ENCODE peak calls at places on chromosomes 7 and 10, in six cellular contexts. M, X, V, J, N and R are unnamed samples.
A peak's percentile ranks its signal among the peaks of the same experiment; 100 is the strongest.

GRCh38 chr7:155594961-155595366 is 48.6 kb upstream of the CNPY1 start:
- DNase-seq in M (peak; percentile 18), X (no peak), V (peak; percentile 80), J (no peak), N (no peak), R (no peak)

GRCh38 chr7:158442260-158442659 is 145.4 kb downstream of the PTPRN2 start:
- DNase-seq in M (no peak), X (peak; percentile 38), V (peak; percentile 27), J (no peak), N (no peak), R (no peak)

GRCh38 chr10:111078505-111079185 is 1.8 kb downstream of the ADRA2A start:
- DNase-seq in M (no peak), X (no peak), V (no peak), J (no peak), N (no peak), R (no peak)

GRCh38 chr7:138948403-138948802 is 32.8 kb downstream of the KIAA1549 start:
- DNase-seq in M (peak; percentile 14), X (no peak), V (no peak), J (no peak), N (no peak), R (no peak)

GRCh38 chr10:126926568-126926967 is 21.3 kb downstream of the DOCK1 start:
- DNase-seq in M (no peak), X (no peak), V (no peak), J (no peak), N (no peak), R (no peak)

GRCh38 chr7:49783446-49783845 is 10.0 kb downstream of the VWC2 start:
- DNase-seq in M (no peak), X (no peak), V (no peak), J (peak; percentile 77), N (no peak), R (no peak)

GRCh38 chr10:24826022-24826421 is 102.3 kb upstream of the ARHGAP21 start:
- DNase-seq in M (peak; percentile 75), X (no peak), V (no peak), J (no peak), N (no peak), R (no peak)

GRCh38 chr7:105519353-105519752 is 2.7 kb downstream of the PUS7 start:
- DNase-seq in M (no peak), X (no peak), V (no peak), J (no peak), N (no peak), R (no peak)

GRCh38 chr7:91876391-91877133 is 3.9 kb downstream of the MTERF1 start:
- DNase-seq in M (peak; percentile 44), X (no peak), V (no peak), J (no peak), N (no peak), R (no peak)

GRCh38 chr7:41624818-41625217 is 78.1 kb downstream of the INHBA start:
- DNase-seq in M (peak; percentile 21), X (no peak), V (no peak), J (no peak), N (no peak), R (no peak)

GRCh38 chr10:132065491-132066105 is at the start of gene JAKMIP3:
- DNase-seq in M (peak; percentile 87), X (no peak), V (peak; percentile 72), J (peak; percentile 72), N (no peak), R (no peak)

GRCh38 chr10:133466683-133467275 is 13.0 kb downstream of the SCART1 start:
- DNase-seq in M (no peak), X (no peak), V (no peak), J (no peak), N (no peak), R (no peak)

GRCh38 chr10:72335394-72336258 is 19.1 kb downstream of the DNAJB12 start:
- DNase-seq in M (peak; percentile 67), X (peak; percentile 89), V (no peak), J (peak; percentile 85), N (no peak), R (peak; percentile 56)

GRCh38 chr7:130941322-130942210 is 207.6 kb upstream of the KLF14 start:
- DNase-seq in M (peak; percentile 79), X (no peak), V (peak; percentile 75), J (no peak), N (no peak), R (peak; percentile 79)

GRCh38 chr10:77844713-77845454 is 81.7 kb downstream of the DLG5 start:
- DNase-seq in M (peak; percentile 85), X (no peak), V (no peak), J (peak; percentile 78), N (no peak), R (peak; percentile 64)

GRCh38 chr7:106329971-106330733 is 45.4 kb upstream of the NAMPT start:
- DNase-seq in M (peak; percentile 74), X (no peak), V (no peak), J (no peak), N (no peak), R (no peak)

GRCh38 chr7:130560972-130561371 is 69.1 kb downstream of the MEST start:
- DNase-seq in M (peak; percentile 70), X (peak; percentile 92), V (peak; percentile 20), J (no peak), N (no peak), R (no peak)

GRCh38 chr10:114075093-114075492 is 31.4 kb downstream of the ADRB1 start:
- DNase-seq in M (no peak), X (no peak), V (no peak), J (no peak), N (no peak), R (no peak)

GRCh38 chr7:129615018-129615417 is 3.5 kb downstream of the NRF1 start:
- DNase-seq in M (peak; percentile 63), X (peak; percentile 73), V (peak; percentile 68), J (no peak), N (no peak), R (no peak)

GRCh38 chr7:111074071-111074771 is 16.7 kb upstream of the LRRN3 start:
- DNase-seq in M (peak; percentile 6), X (no peak), V (no peak), J (no peak), N (no peak), R (no peak)

GRCh38 chr7:30562909-30563308 is 31.8 kb upstream of the GARS1 start:
- DNase-seq in M (no peak), X (no peak), V (no peak), J (no peak), N (no peak), R (no peak)

GRCh38 chr10:12156367-12157123 is 27.1 kb downstream of the SEC61A2 start:
- DNase-seq in M (no peak), X (no peak), V (peak; percentile 80), J (no peak), N (no peak), R (no peak)

GRCh38 chr10:12150163-12150562 is 20.7 kb downstream of the SEC61A2 start:
- DNase-seq in M (peak; percentile 34), X (no peak), V (no peak), J (no peak), N (no peak), R (no peak)

GRCh38 chr10:12154516-12154915 is 25.0 kb downstream of the SEC61A2 start:
- DNase-seq in M (no peak), X (no peak), V (no peak), J (no peak), N (no peak), R (no peak)
- H3K36me3 ChIP-seq in M (peaks cover 2% of the 10 kb centered on the region), X (no peaks in the 10 kb centered on the region), V (peaks cover 8% of the 10 kb centered on the region), J (peaks cover 4% of the 10 kb centered on the region), N (peaks cover 7% of the 10 kb centered on the region), R (no peaks in the 10 kb centered on the region)

GRCh38 chr7:151348970-151349369 is 7.4 kb downstream of the NUB1 start:
- DNase-seq in M (no peak), X (no peak), V (no peak), J (no peak), N (no peak), R (no peak)

GRCh38 chr7:151352512-151352911 is 10.9 kb downstream of the NUB1 start:
- DNase-seq in M (no peak), X (no peak), V (no peak), J (no peak), N (no peak), R (no peak)

GRCh38 chr7:151351027-151351426 is 9.4 kb downstream of the NUB1 start:
- DNase-seq in M (no peak), X (no peak), V (no peak), J (no peak), N (no peak), R (no peak)

GRCh38 chr7:151349507-151349853 is 7.9 kb downstream of the NUB1 start:
- DNase-seq in M (no peak), X (no peak), V (no peak), J (no peak), N (no peak), R (peak; percentile 57)

DNA sequence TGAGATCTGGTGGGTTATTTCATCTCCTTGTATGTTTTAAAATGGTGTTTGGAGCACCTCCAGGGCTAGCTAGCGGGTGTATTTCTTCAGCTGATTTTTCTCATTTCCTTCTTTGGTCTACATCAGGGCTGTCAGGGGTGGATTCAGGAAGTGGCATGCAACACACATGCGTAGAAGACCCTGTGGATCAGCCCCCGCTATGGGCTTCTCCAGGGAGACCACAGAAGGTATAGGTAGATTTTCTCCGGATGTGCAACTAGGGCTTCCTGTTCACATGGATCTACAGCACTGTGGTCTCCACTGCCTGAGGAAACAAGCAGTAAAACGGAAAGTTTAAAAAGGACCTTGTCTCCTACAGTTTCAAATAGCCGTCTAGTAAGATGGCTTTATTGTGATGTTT is 10.4 kb downstream of the NUB1 start:
- DNase-seq in M (no peak), X (no peak), V (no peak), J (no peak), N (peak; percentile 34), R (peak; percentile 39)
- H3K36me3 ChIP-seq in M (peaks cover 6% of the 10 kb centered on the region), X (no peaks in the 10 kb centered on the region), V (peaks cover 51% of the 10 kb centered on the region), J (peaks cover 6% of the 10 kb centered on the region), N (peaks cover 28% of the 10 kb centered on the region), R (peaks cover 11% of the 10 kb centered on the region)

DNA sequence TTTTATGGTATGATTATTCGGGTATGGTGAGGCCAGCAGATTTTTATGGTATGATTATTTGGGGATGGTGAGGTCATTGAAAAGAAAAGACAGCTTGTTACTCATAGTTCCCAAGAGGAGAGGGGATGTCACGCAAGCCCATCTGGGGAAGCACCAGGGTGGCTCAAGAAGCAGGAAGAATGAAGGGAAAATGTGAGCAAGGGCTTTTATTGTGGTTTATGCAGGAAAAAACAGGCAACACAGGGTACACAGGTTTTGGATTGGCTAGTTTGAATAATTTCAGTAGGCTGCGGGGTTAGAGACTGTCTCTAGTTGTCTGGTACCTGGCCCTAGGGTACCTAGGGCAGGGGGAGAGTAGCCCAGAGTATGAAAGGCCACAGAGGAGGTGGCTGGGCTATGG is 26.8 kb upstream of the DGKI start:
- DNase-seq in M (no peak), X (no peak), V (no peak), J (no peak), N (no peak), R (no peak)
- H3K36me3 ChIP-seq in M (peaks cover 1% of the 10 kb centered on the region), X (no peaks in the 10 kb centered on the region), V (peaks cover 30% of the 10 kb centered on the region), J (peaks cover 5% of the 10 kb centered on the region), N (no peaks in the 10 kb centered on the region), R (no peaks in the 10 kb centered on the region)

GRCh38 chr10:70557876-70558275 is 44.7 kb downstream of the PRF1 start:
- DNase-seq in M (no peak), X (no peak), V (no peak), J (peak; percentile 27), N (no peak), R (no peak)

GRCh38 chr10:70558871-70559810 is 43.4 kb downstream of the PRF1 start:
- DNase-seq in M (peak; percentile 42), X (no peak), V (peak; percentile 48), J (peak; percentile 63), N (peak; percentile 69), R (peak; percentile 70)

GRCh38 chr10:70555371-70555770 is 47.2 kb downstream of the PRF1 start:
- DNase-seq in M (no peak), X (no peak), V (no peak), J (peak; percentile 68), N (no peak), R (no peak)

GRCh38 chr10:70558295-70558694 is 44.2 kb downstream of the PRF1 start:
- DNase-seq in M (no peak), X (no peak), V (no peak), J (peak; percentile 4), N (no peak), R (no peak)

GRCh38 chr10:70557086-70557845 is 45.3 kb downstream of the PRF1 start:
- DNase-seq in M (no peak), X (no peak), V (no peak), J (peak; percentile 61), N (no peak), R (no peak)
- H3K36me3 ChIP-seq in M (no peaks in the 10 kb centered on the region), X (peaks cover 2% of the 10 kb centered on the region), V (no peaks in the 10 kb centered on the region), J (no peaks in the 10 kb centered on the region), N (no peaks in the 10 kb centered on the region), R (no peaks in the 10 kb centered on the region)